ENCODE peak calls at places on chromosome 11, in eight cellular contexts. F is NCI-H1436, P is DMS 273 treated with DMSO at 0.1 percent for 48 hours, G is cardiac muscle cell, W is K562, H is GM20000, K is DMS153, D is heart right ventricle. J is an unnamed sample.

GRCh38 chr11:118699508-118700220 is 20.2 kb upstream of the TREH start:
- DNase-seq in F (no peak), P (no peak), G (no peak), W (no peak), H (no peak), K (no peak), D (no peak), J (peak)

GRCh38 chr11:21635359-21635758 is 557.5 kb upstream of the ANO5 start:
- DNase-seq in F (no peak), P (no peak), G (no peak), W (no peak), H (no peak), K (no peak), D (no peak), J (no peak)

GRCh38 chr11:23679041-23679440 is 817.8 kb upstream of the LUZP2 start:
- DNase-seq in F (no peak), P (no peak), G (no peak), W (no peak), H (no peak), K (no peak), D (no peak), J (peak)

GRCh38 chr11:2573240-2574042 is 126.4 kb downstream of the KCNQ1OT1 start:
- DNase-seq in F (no peak), P (no peak), G (no peak), W (no peak), H (no peak), K (no peak), D (peak), J (no peak)

GRCh38 chr11:1731451-1732059 is 18.8 kb downstream of the IFITM10 start:
- DNase-seq in F (no peak), P (no peak), G (no peak), W (no peak), H (no peak), K (no peak), D (no peak), J (no peak)

GRCh38 chr11:72924568-72925190 is 110.5 kb downstream of the ATG16L2 start:
- DNase-seq in F (no peak), P (no peak), G (peak), W (peak), H (no peak), K (no peak), D (no peak), J (no peak)

GRCh38 chr11:2086239-2087040 is 52.7 kb downstream of the IGF2 start:
- DNase-seq in F (no peak), P (no peak), G (no peak), W (no peak), H (no peak), K (no peak), D (no peak), J (no peak)

GRCh38 chr11:67308031-67308866 is 4.9 kb downstream of the SSH3 start:
- DNase-seq in F (no peak), P (no peak), G (no peak), W (no peak), H (no peak), K (no peak), D (no peak), J (no peak)

GRCh38 chr11:65204646-65205601 is 23.2 kb downstream of the CAPN1 start:
- DNase-seq in F (peak), P (no peak), G (peak), W (peak), H (peak), K (no peak), D (no peak), J (peak)

GRCh38 chr11:112118176-112118575 is 31.5 kb downstream of the SDHD start:
- DNase-seq in F (no peak), P (no peak), G (no peak), W (no peak), H (no peak), K (no peak), D (no peak), J (no peak)

GRCh38 chr11:72519220-72519881 is 85.0 kb upstream of the CLPB start:
- DNase-seq in F (no peak), P (no peak), G (no peak), W (no peak), H (no peak), K (no peak), D (no peak), J (peak)

GRCh38 chr11:30595929-30596328 is 9.8 kb upstream of the MPPED2 start:
- DNase-seq in F (no peak), P (no peak), G (no peak), W (no peak), H (no peak), K (no peak), D (no peak), J (no peak)

GRCh38 chr11:37282367-37282766 is 684.3 kb upstream of the RAG2 start:
- DNase-seq in F (no peak), P (no peak), G (no peak), W (no peak), H (no peak), K (no peak), D (no peak), J (no peak)

GRCh38 chr11:132490976-132491375 is 1041.3 kb downstream of the OPCML start:
- DNase-seq in F (no peak), P (no peak), G (peak), W (no peak), H (no peak), K (no peak), D (no peak), J (no peak)

GRCh38 chr11:116931206-116931953 is 94.0 kb upstream of the APOA1 start:
- DNase-seq in F (no peak), P (no peak), G (peak), W (peak), H (no peak), K (peak), D (no peak), J (peak)

GRCh38 chr11:95767498-95767897 is 22.1 kb downstream of the FAM76B start:
- DNase-seq in F (no peak), P (no peak), G (peak), W (no peak), H (no peak), K (no peak), D (no peak), J (no peak)

GRCh38 chr11:70078095-70078795 is at the start of gene ANO1:
- DNase-seq in F (no peak), P (no peak), G (peak), W (peak), H (no peak), K (no peak), D (peak), J (no peak)

GRCh38 chr11:9264381-9265210 is 554 bp downstream of the DENND5A start:
- DNase-seq in F (no peak), P (no peak), G (peak), W (peak), H (peak), K (no peak), D (peak), J (peak)

GRCh38 chr11:67409781-67410368 is 5.6 kb upstream of the CARNS1 start:
- DNase-seq in F (peak), P (no peak), G (no peak), W (no peak), H (no peak), K (peak), D (no peak), J (peak)

GRCh38 chr11:126106929-126107328 is 44.3 kb upstream of the CDON start:
- DNase-seq in F (no peak), P (no peak), G (no peak), W (no peak), H (no peak), K (no peak), D (no peak), J (no peak)

GRCh38 chr11:60844045-60844869 is 2.3 kb downstream of the CCDC86 start:
- DNase-seq in F (no peak), P (no peak), G (no peak), W (peak), H (no peak), K (no peak), D (no peak), J (no peak)

GRCh38 chr11:2398664-2399355 is 1.7 kb upstream of the TSSC4 start:
- DNase-seq in F (no peak), P (no peak), G (no peak), W (peak), H (no peak), K (no peak), D (no peak), J (no peak)

GRCh38 chr11:103803062-103803461 is 233.4 kb upstream of the DDI1 start:
- DNase-seq in F (no peak), P (no peak), G (peak), W (no peak), H (no peak), K (no peak), D (no peak), J (no peak)

GRCh38 chr11:7418061-7418460 is 67.2 kb upstream of the OLFML1 start:
- DNase-seq in F (no peak), P (no peak), G (no peak), W (no peak), H (no peak), K (no peak), D (no peak), J (no peak)